ENCODE peak calls at places on chromosomes 11 and 22, in five cellular contexts. R is GM12891, Z is HepG2, X is GM12878, O is K562. D is an unnamed sample.

GRCh38 chr11:86211619-86212018 is 32.9 kb upstream of the EED start:
- DNase-seq in R (no peak), Z (no peak), X (peak), O (peak), D (no peak)

GRCh38 chr22:32674925-32675825 is 126.3 kb upstream of the TIMP3 start:
- DNase-seq in R (no peak), Z (no peak), X (no peak), O (no peak), D (no peak)

GRCh38 chr11:57116654-57117053 is 65.1 kb upstream of the LRRC55 start:
- DNase-seq in R (no peak), Z (peak), X (no peak), O (peak), D (no peak)

GRCh38 chr11:17428930-17429329 is 40.5 kb upstream of the KCNJ11 start:
- DNase-seq in R (no peak), Z (no peak), X (no peak), O (no peak), D (no peak)

GRCh38 chr22:45608763-45609180 is 62.9 kb upstream of the ATXN10 start:
- DNase-seq in R (no peak), Z (no peak), X (no peak), O (no peak), D (no peak)

GRCh38 chr22:48459259-48459658 is 1368.4 kb downstream of the BRD1 start:
- DNase-seq in R (no peak), Z (no peak), X (no peak), O (no peak), D (no peak)

GRCh38 chr22:29117799-29118477 is 45.1 kb downstream of the KREMEN1 start:
- DNase-seq in R (no peak), Z (peak), X (no peak), O (no peak), D (no peak)

GRCh38 chr22:33555814-33556522 is 364.3 kb downstream of the LARGE1 start:
- DNase-seq in R (no peak), Z (no peak), X (no peak), O (no peak), D (no peak)

GRCh38 chr22:48322907-48323306 is 1504.8 kb downstream of the BRD1 start:
- DNase-seq in R (no peak), Z (no peak), X (no peak), O (no peak), D (no peak)

GRCh38 chr22:30216710-30217109 is 29.8 kb downstream of the LIF start:
- DNase-seq in R (no peak), Z (no peak), X (no peak), O (peak), D (no peak)
- TF ChIP-seq POLR2A in R (no peak), Z (no peak), X (no peak), O (no peak), D (no peak)

GRCh38 chr11:76334826-76335389 is 46.0 kb downstream of the THAP12 start:
- DNase-seq in R (no peak), Z (no peak), X (no peak), O (no peak), D (no peak)
- TF ChIP-seq TAF1 in R (no peak), Z (no peak), X (no peak), O (no peak), D (no peak)

DNA sequence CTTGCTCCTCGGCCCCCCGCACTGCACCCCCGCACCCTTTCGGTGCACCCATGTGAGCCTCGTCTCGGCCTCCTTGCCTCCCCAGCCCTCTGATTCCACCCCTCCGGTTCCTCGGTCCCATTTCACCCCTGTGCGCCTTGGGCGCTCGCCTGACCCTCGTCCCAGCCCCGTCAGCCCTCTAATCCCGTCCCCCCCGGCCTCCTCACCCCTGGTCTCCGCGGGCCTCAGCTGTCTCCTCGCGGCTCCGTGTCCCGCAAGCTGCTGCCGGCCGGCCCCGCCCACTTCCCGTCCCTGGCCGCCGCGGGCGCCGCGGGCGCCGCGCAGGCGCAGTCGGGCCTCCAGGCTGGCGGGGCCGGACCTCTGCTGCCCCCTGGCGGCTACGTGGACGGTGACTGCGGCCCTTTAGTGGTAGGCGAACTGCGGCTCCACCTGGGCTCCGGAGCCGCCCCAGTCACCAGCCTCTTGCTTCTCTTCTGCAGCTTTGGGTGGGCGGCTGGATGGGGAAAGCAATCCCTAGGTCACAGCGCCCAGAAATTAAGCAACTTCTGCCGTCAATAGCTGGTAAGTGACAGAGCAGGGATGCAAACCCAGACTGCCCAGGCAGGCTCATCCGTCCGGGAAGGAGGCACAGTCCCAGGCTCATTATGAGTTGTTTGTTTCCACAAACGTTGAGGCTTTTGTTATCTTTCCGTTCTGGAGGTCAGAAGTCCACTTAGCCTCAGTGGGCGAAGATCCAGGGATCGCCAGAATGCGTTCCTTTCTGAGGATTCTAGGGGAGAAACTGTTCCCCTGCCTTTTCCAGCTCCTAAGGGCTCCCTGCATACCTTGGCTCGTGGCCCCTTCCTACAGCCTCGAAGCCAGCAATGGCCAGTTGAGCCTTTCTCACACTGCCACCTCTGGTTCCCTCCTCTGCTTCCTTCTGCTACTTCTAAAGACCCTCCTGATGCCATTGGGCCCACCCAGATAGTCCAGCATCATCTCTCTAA is at the start of gene PPM1F:
- DNase-seq in R (peak), Z (peak), X (peak), O (peak), D (peak)
- TF ChIP-seq POLR2AphosphoS5 in R (no peak), Z (peak), X (no peak), O (no peak), D (no peak)

DNA sequence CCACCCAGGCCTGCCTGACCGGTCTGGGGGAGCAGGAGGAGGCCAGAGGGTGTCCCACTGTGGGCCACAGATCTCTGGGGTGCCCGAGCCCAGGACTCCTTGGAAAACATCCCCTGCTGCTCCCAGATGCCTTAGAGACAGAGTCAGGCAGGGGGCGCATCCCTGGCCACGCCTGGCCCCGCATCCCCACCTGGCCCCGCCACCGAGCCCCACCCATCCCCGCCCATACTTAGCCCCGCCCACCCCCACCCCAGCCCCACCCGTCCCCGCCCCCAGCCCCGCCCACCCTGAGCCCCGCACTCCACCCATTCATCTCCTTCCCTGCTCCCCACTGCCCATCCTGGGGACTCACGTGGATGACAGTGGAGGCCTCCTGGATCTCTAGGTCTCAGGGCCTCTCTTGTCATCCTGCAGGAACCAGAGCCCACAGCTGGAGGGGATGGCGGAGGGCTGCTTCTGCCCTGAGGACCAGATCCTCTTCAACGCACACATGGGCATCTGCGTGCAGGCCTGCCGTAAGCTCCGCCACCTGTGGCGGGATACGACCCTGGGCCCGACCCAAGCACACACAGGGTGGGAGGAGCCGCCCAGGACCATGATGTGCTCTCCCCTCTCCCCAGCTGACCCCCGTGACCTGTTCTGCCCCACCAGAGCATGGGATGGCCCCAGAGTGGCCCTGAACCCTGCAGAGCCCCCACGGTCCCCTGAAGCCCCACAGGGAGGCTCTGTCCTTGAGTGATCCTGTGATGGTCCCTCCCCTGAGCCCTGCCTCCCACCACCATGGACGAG is 33.6 kb downstream of the MUC5B start:
- DNase-seq in R (no peak), Z (no peak), X (no peak), O (no peak), D (no peak)
- TF ChIP-seq POLR2A in R (no peak), Z (no peak), X (no peak), O (no peak), D (no peak)

DNA sequence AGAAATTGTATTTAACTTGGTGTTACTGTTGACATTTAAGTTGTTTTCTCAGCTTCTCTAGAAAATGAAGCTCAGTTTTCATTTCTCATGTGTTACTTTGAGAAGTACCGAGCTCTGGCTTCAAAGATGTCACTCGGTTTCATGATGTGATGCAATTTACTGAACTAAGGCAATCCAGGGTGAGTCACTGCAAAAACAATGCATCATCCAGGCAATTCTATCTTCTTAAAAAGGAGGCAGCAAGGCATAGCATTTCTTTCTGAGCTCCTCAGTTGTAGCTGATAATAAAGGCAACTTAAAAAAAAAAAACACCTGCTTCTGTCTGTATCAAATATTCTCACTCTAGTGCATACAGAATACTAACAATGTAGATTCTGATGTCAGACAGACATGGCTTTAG is 91.1 kb upstream of the KCNA4 start:
- DNase-seq in R (no peak), Z (no peak), X (no peak), O (no peak), D (no peak)
- TF ChIP-seq TAF1 in R (no peak), Z (no peak), X (no peak), O (no peak), D (no peak)

DNA sequence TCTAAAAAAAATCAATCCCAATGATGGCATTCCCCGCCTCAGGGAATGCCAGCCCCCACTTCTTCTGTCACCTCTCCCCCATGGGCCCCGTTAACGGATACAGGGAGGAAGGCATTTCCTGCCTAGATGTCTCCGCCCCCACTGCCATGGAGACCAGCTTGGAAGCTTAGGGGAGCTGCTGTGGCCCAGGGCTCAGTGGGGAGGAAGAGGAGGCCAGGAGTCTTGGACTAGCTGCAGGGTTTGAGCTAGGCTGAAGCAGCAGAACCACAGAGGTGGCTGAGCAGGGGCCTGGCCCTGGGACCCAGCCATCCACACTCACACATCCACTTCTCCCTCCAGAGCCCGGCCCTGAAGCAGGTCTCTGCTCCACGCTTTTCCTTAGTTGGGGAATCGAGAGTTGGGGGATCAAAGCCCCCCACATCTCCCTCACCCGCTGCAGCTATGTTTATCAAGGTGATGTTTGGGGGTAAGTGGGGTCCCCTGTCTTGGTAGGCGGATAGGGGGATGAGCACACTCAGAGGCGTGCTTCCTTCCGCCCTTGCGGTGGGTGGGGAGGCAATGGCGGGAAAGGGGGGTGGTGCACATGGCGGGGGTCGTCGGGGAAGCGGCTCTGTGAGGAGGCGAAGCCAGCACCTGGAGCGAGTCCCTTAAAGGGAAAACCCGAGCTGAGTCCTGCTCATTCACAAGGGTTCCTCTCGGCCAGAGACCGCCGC is at the start of gene C22orf15:
- DNase-seq in R (no peak), Z (no peak), X (no peak), O (peak), D (no peak)
- TF ChIP-seq POLR2AphosphoS5 in R (no peak), Z (no peak), X (no peak), O (no peak), D (peak)

GRCh38 chr11:6319001-6319878 is 1.1 kb downstream of the CAVIN3 start:
- DNase-seq in R (no peak), Z (no peak), X (no peak), O (no peak), D (no peak)

GRCh38 chr11:6319879-6320410 is 356 bp downstream of the CAVIN3 start:
- DNase-seq in R (peak), Z (no peak), X (no peak), O (peak), D (peak)

GRCh38 chr11:6321356-6321755 is 1.1 kb upstream of the CAVIN3 start:
- DNase-seq in R (no peak), Z (no peak), X (no peak), O (no peak), D (no peak)

GRCh38 chr11:6321961-6322362 is 1.7 kb upstream of the CAVIN3 start:
- DNase-seq in R (no peak), Z (no peak), X (no peak), O (no peak), D (no peak)

DNA sequence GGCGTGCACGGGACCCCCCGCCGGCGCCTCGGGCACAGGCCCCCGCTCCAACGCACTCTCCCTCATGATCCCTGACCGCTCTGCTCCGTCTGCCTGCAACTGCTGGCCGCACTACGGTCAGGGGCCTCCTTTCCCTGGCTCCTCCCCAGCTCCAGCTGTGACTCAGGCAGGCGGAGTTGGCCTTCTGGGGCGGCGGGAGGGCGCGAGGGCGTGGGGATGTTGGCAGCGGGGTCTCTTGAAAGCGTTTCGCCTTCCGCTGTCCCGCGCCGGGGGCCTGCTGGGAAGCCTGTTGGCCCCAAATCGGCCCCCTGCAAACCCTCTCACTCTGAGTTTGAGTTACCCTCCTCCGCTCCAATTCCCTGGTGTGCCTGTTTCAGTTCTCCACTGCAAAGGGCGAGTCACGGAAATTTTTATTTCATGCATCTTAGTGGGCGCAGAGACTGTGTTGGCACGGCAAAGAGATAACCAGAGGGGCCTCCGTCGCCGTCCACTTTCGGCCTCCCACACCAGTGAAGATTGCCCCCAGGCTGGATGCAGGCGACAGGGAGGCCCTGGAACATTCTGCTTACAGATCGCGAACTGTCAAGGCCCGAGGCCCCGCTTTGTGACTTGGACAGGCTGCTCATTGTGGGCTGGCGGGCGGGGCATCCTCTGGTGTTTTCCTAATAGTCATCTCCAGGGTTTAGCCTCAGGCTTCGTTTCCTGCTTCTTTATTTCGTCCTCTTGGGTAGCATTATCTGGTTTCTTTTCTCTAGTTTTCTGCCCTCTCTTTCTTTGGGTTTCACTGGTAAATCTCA is at the start of gene CAVIN3:
- DNase-seq in R (peak), Z (no peak), X (peak), O (peak), D (peak)
- TF ChIP-seq POLR2A in R (no peak), Z (no peak), X (peak), O (no peak), D (peak)

DNA sequence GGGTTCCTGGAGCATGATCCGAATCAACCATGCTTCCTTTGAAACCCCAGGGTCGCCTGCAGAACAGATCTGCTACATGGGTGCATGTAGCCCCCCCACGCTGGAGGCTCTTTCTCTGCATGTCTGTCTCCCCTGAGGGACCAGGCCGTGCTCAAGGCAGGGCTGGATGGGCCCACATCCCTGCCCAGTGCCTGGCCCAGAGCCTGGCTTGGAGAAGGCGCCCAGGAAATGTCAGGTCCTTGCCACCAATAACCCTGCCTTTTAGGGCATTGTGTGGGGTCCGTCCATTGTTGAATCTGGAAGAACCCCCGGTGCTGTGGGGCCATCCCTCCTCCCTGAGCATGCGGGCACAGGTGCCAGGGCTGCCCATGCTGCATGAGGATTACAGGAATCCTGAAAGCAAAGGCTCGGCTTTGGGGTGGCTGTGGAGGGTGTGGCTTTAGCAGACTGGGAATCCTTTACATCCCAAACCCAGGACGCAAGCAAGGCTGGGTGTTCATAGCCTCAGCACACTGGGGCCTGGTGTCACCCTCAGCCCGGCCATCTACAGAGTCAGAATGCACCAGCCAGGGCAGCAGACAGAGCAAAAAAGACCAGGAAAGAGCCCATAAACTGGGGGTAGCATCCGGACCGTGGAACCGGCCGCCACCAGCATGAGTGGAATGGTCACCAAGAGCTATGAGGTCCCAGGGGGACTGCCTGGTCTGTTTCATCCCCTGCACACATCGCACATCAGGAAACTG is 48.2 kb downstream of the RTL6 start:
- DNase-seq in R (no peak), Z (no peak), X (no peak), O (no peak), D (no peak)
- TF ChIP-seq TAF1 in R (no peak), Z (no peak), X (no peak), O (no peak), D (no peak)

GRCh38 chr11:62251698-62252097 is 9.7 kb downstream of the SCGB1D2 start:
- DNase-seq in R (no peak), Z (no peak), X (no peak), O (no peak), D (no peak)

GRCh38 chr11:62253999-62254542 is 12.0 kb downstream of the SCGB1D2 start:
- DNase-seq in R (no peak), Z (no peak), X (no peak), O (no peak), D (no peak)

GRCh38 chr11:62260261-62260953 is 9.6 kb upstream of the SCGB2A2 start:
- DNase-seq in R (no peak), Z (peak), X (no peak), O (no peak), D (no peak)

DNA sequence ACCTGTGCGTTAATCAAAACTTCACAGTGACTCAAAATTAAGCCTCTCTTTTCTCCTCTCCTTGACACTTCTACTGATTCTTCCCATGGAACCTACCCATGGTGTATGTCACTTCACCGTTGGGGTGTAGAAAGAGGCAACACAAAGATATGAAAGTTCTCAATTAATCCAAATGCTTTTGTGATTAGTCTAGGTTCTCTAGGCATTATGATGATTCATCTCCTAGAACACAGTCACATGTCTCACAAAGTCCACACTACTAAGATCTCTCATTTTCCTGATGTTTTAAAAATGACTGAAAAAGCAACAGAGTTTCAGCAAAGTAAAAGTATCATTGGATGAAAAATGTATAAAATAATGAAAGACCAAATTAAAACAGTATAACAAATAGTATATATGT is 13.7 kb upstream of the SCGB2A2 start:
- DNase-seq in R (no peak), Z (no peak), X (no peak), O (no peak), D (no peak)
- TF ChIP-seq POLR2AphosphoS5 in R (no peak), Z (no peak), X (no peak), O (no peak), D (no peak)